ENCODE peak calls at places on chromosomes 5 and 9, in four cellular contexts. One of them, this sample, is unnamed.
A peak's percentile ranks its signal among the peaks of the same experiment; 100 is the strongest.

GRCh38 chr5:151082976-151083651 is 2.3 kb upstream of the TNIP1 start:
- DNase-seq in right lobe of liver: no peak
- DNase-seq in fibroblast of lung: peak; percentile 49
- DNase-seq in cardiac fibroblast: peak; percentile 80
- DNase-seq in this sample: no peak

GRCh38 chr5:75538201-75538600 is 26.5 kb downstream of the POLK start:
- DNase-seq in fibroblast of lung: no peak
- DNase-seq in cardiac fibroblast: no peak
- DNase-seq in right lobe of liver: no peak
- DNase-seq in this sample: peak; percentile 14

GRCh38 chr9:114827658-114828360 is 22.0 kb upstream of the TNFSF15 start:
- DNase-seq in fibroblast of lung: no peak
- DNase-seq in right lobe of liver: no peak
- DNase-seq in cardiac fibroblast: no peak
- DNase-seq in this sample: no peak

GRCh38 chr5:72454996-72455395 is 52.2 kb downstream of the ZNF366 start:
- DNase-seq in right lobe of liver: no peak
- DNase-seq in cardiac fibroblast: no peak
- DNase-seq in fibroblast of lung: no peak
- DNase-seq in this sample: no peak

GRCh38 chr9:127767405-127767804 is 11.1 kb downstream of the SH2D3C start:
- DNase-seq in fibroblast of lung: no peak
- DNase-seq in right lobe of liver: no peak
- DNase-seq in cardiac fibroblast: no peak
- DNase-seq in this sample: no peak

GRCh38 chr5:177494356-177495195 is 2.8 kb downstream of the PDLIM7 start:
- DNase-seq in fibroblast of lung: peak; percentile 94
- DNase-seq in cardiac fibroblast: peak; percentile 97
- DNase-seq in right lobe of liver: no peak
- DNase-seq in this sample: no peak

GRCh38 chr9:80951675-80952074 is 737.7 kb downstream of the TLE1 start:
- DNase-seq in right lobe of liver: no peak
- DNase-seq in cardiac fibroblast: peak; percentile 61
- DNase-seq in fibroblast of lung: peak; percentile 57
- DNase-seq in this sample: no peak

GRCh38 chr9:107761307-107761706 is 271.7 kb upstream of the KLF4 start:
- DNase-seq in right lobe of liver: no peak
- DNase-seq in fibroblast of lung: no peak
- DNase-seq in cardiac fibroblast: no peak
- DNase-seq in this sample: no peak

GRCh38 chr5:176700239-176700847 is 53.1 kb downstream of the TSPAN17 start:
- DNase-seq in fibroblast of lung: no peak
- DNase-seq in right lobe of liver: no peak
- DNase-seq in cardiac fibroblast: peak; percentile 16
- DNase-seq in this sample: no peak

GRCh38 chr5:152349683-152350526 is 55.2 kb downstream of the NMUR2 start:
- DNase-seq in fibroblast of lung: peak; percentile 12
- DNase-seq in cardiac fibroblast: peak; percentile 34
- DNase-seq in right lobe of liver: peak; percentile 52
- DNase-seq in this sample: no peak

GRCh38 chr5:156920042-156920860 is 42.8 kb downstream of the TIMD4 start:
- DNase-seq in fibroblast of lung: peak; percentile 6
- DNase-seq in right lobe of liver: no peak
- DNase-seq in cardiac fibroblast: no peak
- DNase-seq in this sample: no peak

GRCh38 chr5:169081008-169081724 is 219.8 kb downstream of the SLIT3 start:
- DNase-seq in fibroblast of lung: no peak
- DNase-seq in cardiac fibroblast: no peak
- DNase-seq in right lobe of liver: no peak
- DNase-seq in this sample: no peak

GRCh38 chr5:56099346-56099745 is 104.6 kb upstream of the IL6ST start:
- DNase-seq in cardiac fibroblast: peak; percentile 77
- DNase-seq in fibroblast of lung: peak; percentile 37
- DNase-seq in right lobe of liver: no peak
- DNase-seq in this sample: peak; percentile 81

GRCh38 chr5:83031391-83031790 is 45.8 kb downstream of the TMEM167A start:
- DNase-seq in cardiac fibroblast: no peak
- DNase-seq in fibroblast of lung: peak; percentile 45
- DNase-seq in right lobe of liver: no peak
- DNase-seq in this sample: no peak

GRCh38 chr5:8844206-8844605 is 701.7 kb downstream of the SEMA5A start:
- DNase-seq in fibroblast of lung: no peak
- DNase-seq in cardiac fibroblast: no peak
- DNase-seq in right lobe of liver: no peak
- DNase-seq in this sample: no peak

DNA sequence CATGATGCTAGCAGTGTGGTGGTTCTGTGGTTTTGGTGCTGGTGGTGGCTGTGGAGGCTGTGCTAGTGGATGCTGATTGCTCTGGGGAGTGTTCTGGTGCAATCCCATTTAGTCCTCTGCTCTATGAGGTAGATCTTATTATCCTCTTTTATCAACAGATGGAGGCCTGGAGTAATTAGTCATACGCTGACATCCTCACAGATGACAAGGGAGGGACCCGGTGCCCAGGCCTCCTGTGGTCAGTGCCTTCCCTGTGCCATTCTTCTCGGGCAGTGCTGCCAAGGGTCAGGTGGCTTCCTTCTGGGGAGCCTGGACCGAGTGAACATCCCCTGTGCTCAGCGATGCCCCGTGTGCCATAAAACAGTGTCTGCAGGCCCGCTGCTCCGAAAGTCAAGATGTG is 74.5 kb downstream of the COL5A1 start:
- DNase-seq in right lobe of liver: no peak
- DNase-seq in fibroblast of lung: no peak
- DNase-seq in cardiac fibroblast: no peak
- DNase-seq in this sample: no peak
- TF ChIP-seq CTCF in right lobe of liver: no peak
- TF ChIP-seq CTCF in fibroblast of lung: no peak
- TF ChIP-seq CTCF in cardiac fibroblast: no peak
- TF ChIP-seq CTCF in this sample: no peak

DNA sequence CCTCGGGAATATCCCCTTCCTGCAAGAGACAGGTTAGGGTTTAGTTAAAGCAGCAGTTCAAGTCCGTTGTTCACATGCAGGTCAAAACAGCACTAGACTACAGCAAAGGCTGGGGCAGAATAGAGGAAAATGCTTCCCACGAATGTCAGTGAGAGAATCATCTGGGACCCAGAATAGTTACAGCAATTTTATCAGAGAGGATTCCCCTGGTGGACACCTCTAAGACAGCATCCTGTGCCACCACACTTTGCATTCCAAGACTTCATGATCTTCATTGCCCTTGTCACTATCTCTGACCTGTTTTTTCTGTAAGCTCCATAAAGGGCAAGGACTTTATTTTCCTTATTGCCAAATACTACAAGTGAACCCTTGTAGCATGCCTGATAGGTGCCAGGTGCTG is 12.9 kb downstream of the GRXCR2 start:
- DNase-seq in fibroblast of lung: no peak
- DNase-seq in right lobe of liver: no peak
- DNase-seq in cardiac fibroblast: no peak
- DNase-seq in this sample: no peak
- TF ChIP-seq CTCF in fibroblast of lung: no peak
- TF ChIP-seq CTCF in right lobe of liver: no peak
- TF ChIP-seq CTCF in cardiac fibroblast: no peak
- TF ChIP-seq CTCF in this sample: no peak

GRCh38 chr5:7074176-7074575 is 321.8 kb upstream of the ADCY2 start:
- DNase-seq in right lobe of liver: no peak
- DNase-seq in cardiac fibroblast: no peak
- DNase-seq in fibroblast of lung: no peak
- DNase-seq in this sample: no peak

GRCh38 chr5:7078090-7078489 is 317.8 kb upstream of the ADCY2 start:
- DNase-seq in fibroblast of lung: no peak
- DNase-seq in cardiac fibroblast: no peak
- DNase-seq in right lobe of liver: no peak
- DNase-seq in this sample: no peak

GRCh38 chr5:7080501-7080900 is 315.4 kb upstream of the ADCY2 start:
- DNase-seq in fibroblast of lung: no peak
- DNase-seq in cardiac fibroblast: no peak
- DNase-seq in right lobe of liver: no peak
- DNase-seq in this sample: no peak

GRCh38 chr5:7073666-7074065 is 322.3 kb upstream of the ADCY2 start:
- DNase-seq in fibroblast of lung: no peak
- DNase-seq in cardiac fibroblast: no peak
- DNase-seq in right lobe of liver: no peak
- DNase-seq in this sample: no peak

GRCh38 chr5:7078901-7079300 is 317.0 kb upstream of the ADCY2 start:
- DNase-seq in fibroblast of lung: no peak
- DNase-seq in right lobe of liver: no peak
- DNase-seq in cardiac fibroblast: no peak
- DNase-seq in this sample: no peak
- TF ChIP-seq CTCF in fibroblast of lung: no peak
- TF ChIP-seq CTCF in right lobe of liver: no peak
- TF ChIP-seq CTCF in cardiac fibroblast: no peak
- TF ChIP-seq CTCF in this sample: no peak

GRCh38 chr5:85337400-85337799 is 952.7 kb upstream of the EDIL3 start:
- DNase-seq in fibroblast of lung: no peak
- DNase-seq in right lobe of liver: no peak
- DNase-seq in cardiac fibroblast: no peak
- DNase-seq in this sample: no peak
- TF ChIP-seq CTCF in fibroblast of lung: no peak
- TF ChIP-seq CTCF in right lobe of liver: no peak
- TF ChIP-seq CTCF in cardiac fibroblast: no peak
- TF ChIP-seq CTCF in this sample: no peak

DNA sequence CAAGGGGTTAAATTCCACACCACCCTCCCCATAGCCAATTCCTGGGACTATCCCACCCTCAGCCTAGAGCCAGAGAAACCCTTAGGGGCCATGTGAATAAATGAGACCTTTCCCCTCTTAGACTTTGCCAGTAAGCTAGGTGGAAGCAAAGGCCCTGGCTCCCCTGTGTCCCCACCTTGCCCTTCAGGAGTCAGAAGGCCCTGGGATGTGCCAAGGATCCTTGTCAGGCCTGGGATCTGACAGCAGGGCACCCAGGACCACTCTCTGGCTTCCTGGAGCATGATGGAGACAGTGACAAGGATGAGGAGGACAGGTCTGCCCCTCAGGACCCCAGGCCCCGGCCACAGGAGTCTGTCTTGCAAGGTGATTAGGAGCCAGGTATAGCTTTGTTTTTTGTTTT is 125.0 kb upstream of the HAND1 start:
- DNase-seq in right lobe of liver: no peak
- DNase-seq in fibroblast of lung: no peak
- DNase-seq in cardiac fibroblast: no peak
- DNase-seq in this sample: no peak
- TF ChIP-seq CTCF in right lobe of liver: no peak
- TF ChIP-seq CTCF in fibroblast of lung: no peak
- TF ChIP-seq CTCF in cardiac fibroblast: no peak
- TF ChIP-seq CTCF in this sample: no peak

GRCh38 chr9:79292731-79293280 is 279.0 kb upstream of the TLE4 start:
- DNase-seq in fibroblast of lung: no peak
- DNase-seq in cardiac fibroblast: peak; percentile 11
- DNase-seq in right lobe of liver: no peak
- DNase-seq in this sample: no peak
- TF ChIP-seq CTCF in fibroblast of lung: no peak
- TF ChIP-seq CTCF in cardiac fibroblast: peak; percentile 25
- TF ChIP-seq CTCF in right lobe of liver: no peak
- TF ChIP-seq CTCF in this sample: no peak

DNA sequence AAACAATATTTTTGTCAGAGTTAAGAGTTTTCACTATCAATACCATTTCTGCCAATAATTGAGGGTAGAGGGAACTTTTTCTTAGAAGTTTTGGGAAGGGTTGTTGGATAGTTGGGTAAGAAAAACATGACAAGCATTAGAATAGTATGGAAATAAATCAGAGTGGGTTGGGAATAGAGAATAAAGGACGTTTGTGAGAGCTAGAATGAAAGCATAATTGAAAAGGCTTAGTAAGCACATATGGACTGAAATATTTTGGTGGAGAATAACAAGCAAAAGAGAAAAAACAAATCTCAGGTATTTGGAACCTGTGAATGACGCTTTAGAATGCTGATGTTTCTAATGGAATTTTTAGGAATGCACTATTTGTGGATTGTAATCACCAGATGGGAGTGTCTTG is 262.9 kb upstream of the EDIL3 start:
- DNase-seq in cardiac fibroblast: no peak
- DNase-seq in right lobe of liver: no peak
- DNase-seq in fibroblast of lung: no peak
- DNase-seq in this sample: no peak
- TF ChIP-seq CTCF in cardiac fibroblast: no peak
- TF ChIP-seq CTCF in right lobe of liver: no peak
- TF ChIP-seq CTCF in fibroblast of lung: no peak
- TF ChIP-seq CTCF in this sample: no peak

DNA sequence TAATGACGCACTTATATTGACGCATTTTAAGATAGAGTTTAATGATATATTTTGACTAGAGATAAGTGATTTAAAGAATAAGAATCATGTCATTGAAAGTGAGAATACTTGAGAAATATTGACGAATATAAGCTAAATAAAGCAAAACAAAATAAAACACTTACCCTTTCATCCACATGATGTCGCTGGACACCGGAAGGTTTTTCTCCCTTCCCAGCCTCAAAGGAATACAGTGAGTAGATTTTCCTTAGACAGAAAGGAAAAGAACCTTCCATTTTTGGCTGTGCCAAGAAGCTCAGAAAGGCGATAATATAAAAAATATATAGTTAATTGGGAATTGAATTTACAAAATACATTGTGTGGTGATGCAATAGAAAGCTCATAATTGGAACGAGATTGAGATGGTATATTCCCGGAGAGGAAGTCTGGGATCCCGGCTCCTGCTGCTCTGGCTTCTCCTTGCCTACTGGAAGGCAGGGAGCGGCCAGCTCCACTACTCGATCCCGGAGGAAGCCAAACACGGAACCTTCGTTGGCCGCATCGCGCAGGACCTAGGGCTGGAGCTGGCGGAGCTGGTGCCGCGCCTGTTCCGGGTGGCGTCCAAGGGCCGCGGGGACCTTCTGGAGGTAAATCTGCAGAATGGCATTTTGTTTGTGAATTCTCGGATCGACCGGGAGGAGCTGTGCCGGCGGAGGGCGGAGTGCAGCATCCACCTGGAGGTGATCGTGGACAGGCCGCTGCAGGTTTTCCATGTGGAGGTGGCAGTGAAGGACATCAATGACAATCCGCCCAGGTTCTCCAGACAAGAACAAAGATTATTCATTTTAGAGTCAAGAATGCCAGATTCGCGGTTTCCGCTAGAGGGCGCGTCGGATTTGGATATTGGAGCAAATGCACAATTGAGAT is at the start of gene PCDHA5:
- DNase-seq in fibroblast of lung: no peak
- DNase-seq in right lobe of liver: no peak
- DNase-seq in cardiac fibroblast: peak; percentile 37
- DNase-seq in this sample: no peak
- TF ChIP-seq CTCF in fibroblast of lung: peak; percentile 36
- TF ChIP-seq CTCF in right lobe of liver: peak; percentile 13
- TF ChIP-seq CTCF in cardiac fibroblast: peak; percentile 46
- TF ChIP-seq CTCF in this sample: peak; percentile 22

GRCh38 chr5:58466939-58467338 is 7.1 kb upstream of the PLK2 start:
- DNase-seq in right lobe of liver: no peak
- DNase-seq in cardiac fibroblast: peak; percentile 61
- DNase-seq in fibroblast of lung: peak; percentile 60
- DNase-seq in this sample: no peak
- TF ChIP-seq CTCF in right lobe of liver: no peak
- TF ChIP-seq CTCF in cardiac fibroblast: no peak
- TF ChIP-seq CTCF in fibroblast of lung: no peak
- TF ChIP-seq CTCF in this sample: no peak